ENCODE peak calls at places on chromosome X, in six cellular contexts. J is kidney, W is endothelial cell of umbilical vein, B is tibial nerve, C is AG04450, F is brain microvascular endothelial cell. T is an unnamed sample.

GRCh38 chrX:10795721-10796120 is 175.3 kb upstream of the MID1 start:
- DNase-seq in J (no peak), W (no peak), B (no peak), C (no peak), F (no peak), T (peak)

GRCh38 chrX:1600406-1601050 is 9.1 kb downstream of the AKAP17A start:
- DNase-seq in J (peak), W (no peak), B (peak), C (no peak), F (no peak), T (no peak)

GRCh38 chrX:104707572-104707971 is 141.6 kb downstream of the IL1RAPL2 start:
- DNase-seq in J (no peak), W (no peak), B (no peak), C (no peak), F (no peak), T (no peak)

GRCh38 chrX:10612215-10612614 is 8.2 kb downstream of the MID1 start:
- DNase-seq in J (no peak), W (peak), B (no peak), C (no peak), F (no peak), T (peak)

GRCh38 chrX:119646515-119646914 is 40.3 kb upstream of the NKRF start:
- DNase-seq in J (no peak), W (no peak), B (no peak), C (no peak), F (no peak), T (no peak)

GRCh38 chrX:47752685-47753084 is 84.0 kb upstream of the ZNF81 start:
- DNase-seq in J (no peak), W (no peak), B (no peak), C (no peak), F (no peak), T (no peak)

GRCh38 chrX:118552501-118552900 is 56.9 kb downstream of the DOCK11 start:
- DNase-seq in J (no peak), W (no peak), B (no peak), C (no peak), F (peak), T (peak)

GRCh38 chrX:53128097-53128749 is 34.3 kb downstream of the KANTR start:
- DNase-seq in J (no peak), W (no peak), B (no peak), C (no peak), F (no peak), T (peak)

GRCh38 chrX:3771756-3772155 is 58.3 kb upstream of the PRKX start:
- DNase-seq in J (no peak), W (no peak), B (no peak), C (no peak), F (no peak), T (no peak)

GRCh38 chrX:72255445-72255844 is 16.6 kb upstream of the ERCC6L start:
- DNase-seq in J (no peak), W (no peak), B (no peak), C (no peak), F (no peak), T (no peak)

DNA sequence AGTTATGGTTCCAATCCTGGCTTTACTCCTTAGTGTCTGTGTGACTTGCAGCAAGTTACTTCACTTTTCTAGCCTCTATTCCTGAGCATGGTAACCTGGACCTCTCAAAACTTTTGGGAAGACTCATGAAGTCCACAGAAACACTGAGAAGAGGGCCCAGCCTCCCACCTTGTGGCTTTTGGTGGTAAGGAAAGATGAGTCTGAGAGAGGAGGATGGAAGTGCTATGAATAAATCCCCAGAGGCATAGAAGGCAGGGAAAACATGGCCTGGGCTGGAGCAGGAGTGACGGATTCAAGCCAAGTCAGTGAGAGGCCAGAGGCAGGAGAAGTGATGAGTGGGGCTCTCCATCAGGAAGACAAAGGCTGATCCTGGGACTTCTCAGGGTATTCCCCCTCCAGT is 10.9 kb upstream of the MAGEA4 start:
- DNase-seq in J (no peak), W (no peak), B (no peak), C (no peak), F (no peak), T (peak)
- TF ChIP-seq CTCF in J (no peak), W (no peak), B (no peak), C (no peak), F (no peak), T (peak)

DNA sequence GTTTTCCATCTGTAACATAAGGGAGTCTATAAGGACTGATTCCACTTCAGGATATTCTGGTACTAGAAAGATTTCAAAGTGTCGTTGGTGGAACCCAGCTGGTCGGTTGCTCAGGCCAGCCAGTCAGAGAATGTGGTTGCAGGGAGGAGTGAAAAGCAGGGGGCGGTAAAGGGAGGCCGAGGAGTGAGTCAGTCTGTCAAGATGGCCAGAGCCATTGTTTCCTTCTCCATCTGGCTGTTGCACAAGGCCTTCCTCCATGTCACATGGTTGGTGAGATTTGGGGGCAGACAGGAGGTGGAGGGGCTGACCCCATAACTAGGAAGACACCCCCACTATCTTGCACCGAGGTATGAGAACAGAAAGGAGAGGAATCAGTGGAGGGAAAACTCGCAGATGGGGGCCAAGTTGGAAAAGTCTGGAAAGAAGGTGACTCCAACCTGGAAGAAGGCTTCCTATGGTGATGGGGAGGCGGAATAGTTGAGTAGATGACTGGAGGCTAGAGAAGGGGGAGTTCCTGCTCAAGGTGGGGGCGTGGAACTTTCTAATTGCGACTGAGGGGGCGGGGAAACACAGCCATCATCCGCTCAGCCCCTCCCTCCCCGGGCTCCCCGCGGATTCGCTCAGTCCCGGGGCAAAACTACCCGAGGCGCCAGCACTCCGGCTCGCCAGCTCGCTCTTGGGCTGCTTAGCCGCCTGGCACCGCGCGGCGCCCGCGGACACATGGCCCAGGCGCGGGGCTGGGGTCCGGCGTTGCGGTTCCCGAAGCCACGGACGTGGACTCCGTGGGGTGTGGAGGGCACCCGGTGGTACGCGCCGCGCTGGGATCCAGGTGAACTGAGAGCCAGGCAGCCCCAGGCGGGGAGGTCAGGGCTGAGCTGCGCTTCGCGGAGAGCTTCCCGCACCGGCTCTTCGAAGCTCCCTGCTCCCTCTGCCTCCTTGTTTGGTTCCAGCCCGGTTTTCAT is 38.5 kb downstream of the STARD8 start:
- DNase-seq in J (peak), W (peak), B (no peak), C (peak), F (peak), T (peak)
- H3K4me3 ChIP-seq in J (peak), W (no peak), B (peak), C (peak), F (peak), T (peak)

DNA sequence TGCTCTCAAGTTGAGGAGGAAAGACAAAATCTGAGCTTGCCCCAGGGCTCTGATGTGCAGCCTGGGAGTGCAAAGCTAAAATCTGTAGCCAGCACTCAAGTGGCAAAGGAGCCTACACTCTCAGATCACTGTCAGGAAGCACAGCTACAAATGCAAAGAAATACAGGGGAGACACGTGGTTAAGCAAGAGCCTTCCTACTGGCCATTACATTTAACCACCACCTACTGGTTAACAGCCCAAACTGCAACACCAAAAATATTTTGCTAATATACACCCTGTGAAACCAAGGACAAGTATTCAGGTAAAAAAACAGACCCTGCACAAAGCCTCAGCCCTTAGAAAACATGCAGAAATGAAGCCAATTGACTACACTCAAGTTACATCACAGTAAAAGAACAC is 170.4 kb upstream of the FGF16 start:
- DNase-seq in J (no peak), W (no peak), B (no peak), C (no peak), F (no peak), T (no peak)
- TF ChIP-seq CTCF in J (no peak), W (no peak), B (no peak), C (no peak), F (no peak), T (no peak)

DNA sequence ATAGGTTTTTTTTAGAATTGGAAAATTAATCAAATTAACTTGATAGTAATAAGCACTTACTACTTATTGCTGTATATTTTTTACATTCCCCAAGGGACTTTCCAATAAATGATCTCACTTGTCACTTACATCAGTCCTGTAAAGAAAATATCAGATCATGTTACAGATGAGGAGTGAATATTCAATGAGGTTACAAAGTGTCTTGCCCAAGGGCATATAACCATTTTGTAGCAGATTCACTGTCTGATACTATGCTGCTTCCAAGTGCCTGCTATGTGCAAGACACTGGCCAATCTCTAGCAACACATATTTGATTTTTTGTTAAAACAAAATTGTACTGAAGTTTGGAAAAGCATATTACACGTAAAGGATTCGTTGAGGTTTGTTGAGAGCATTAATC is 1287.7 kb downstream of the FAM133A start:
- DNase-seq in J (no peak), W (no peak), B (no peak), C (no peak), F (no peak), T (no peak)
- H3K4me3 ChIP-seq in J (no peak), W (no peak), B (no peak), C (no peak), F (no peak), T (no peak)

GRCh38 chrX:56784666-56785065 is 55.6 kb downstream of the NBDY start:
- DNase-seq in J (peak), W (no peak), B (no peak), C (no peak), F (no peak), T (no peak)

GRCh38 chrX:56782362-56782761 is 53.3 kb downstream of the NBDY start:
- DNase-seq in J (no peak), W (no peak), B (no peak), C (no peak), F (no peak), T (no peak)

GRCh38 chrX:56782791-56783449 is 53.9 kb downstream of the NBDY start:
- DNase-seq in J (peak), W (no peak), B (no peak), C (no peak), F (no peak), T (no peak)

GRCh38 chrX:56783996-56784620 is 55.1 kb downstream of the NBDY start:
- DNase-seq in J (peak), W (no peak), B (no peak), C (no peak), F (no peak), T (no peak)

GRCh38 chrX:56783450-56783831 is 54.4 kb downstream of the NBDY start:
- DNase-seq in J (peak), W (no peak), B (no peak), C (no peak), F (no peak), T (no peak)
- TF ChIP-seq CTCF in J (no peak), W (no peak), B (peak), C (no peak), F (no peak), T (no peak)

GRCh38 chrX:40374486-40374885 is 206.3 kb upstream of the ATP6AP2 start:
- DNase-seq in J (no peak), W (no peak), B (no peak), C (no peak), F (no peak), T (no peak)

GRCh38 chrX:40371376-40371775 is 209.4 kb upstream of the ATP6AP2 start:
- DNase-seq in J (no peak), W (no peak), B (no peak), C (no peak), F (no peak), T (no peak)

GRCh38 chrX:40373025-40373424 is 207.7 kb upstream of the ATP6AP2 start:
- DNase-seq in J (no peak), W (no peak), B (no peak), C (no peak), F (no peak), T (no peak)

GRCh38 chrX:40377684-40378083 is 203.1 kb upstream of the ATP6AP2 start:
- DNase-seq in J (no peak), W (no peak), B (no peak), C (no peak), F (no peak), T (no peak)

GRCh38 chrX:40373641-40374040 is 207.1 kb upstream of the ATP6AP2 start:
- DNase-seq in J (no peak), W (no peak), B (no peak), C (no peak), F (no peak), T (no peak)
- H3K4me3 ChIP-seq in J (no peak), W (no peak), B (no peak), C (no peak), F (no peak), T (no peak)

DNA sequence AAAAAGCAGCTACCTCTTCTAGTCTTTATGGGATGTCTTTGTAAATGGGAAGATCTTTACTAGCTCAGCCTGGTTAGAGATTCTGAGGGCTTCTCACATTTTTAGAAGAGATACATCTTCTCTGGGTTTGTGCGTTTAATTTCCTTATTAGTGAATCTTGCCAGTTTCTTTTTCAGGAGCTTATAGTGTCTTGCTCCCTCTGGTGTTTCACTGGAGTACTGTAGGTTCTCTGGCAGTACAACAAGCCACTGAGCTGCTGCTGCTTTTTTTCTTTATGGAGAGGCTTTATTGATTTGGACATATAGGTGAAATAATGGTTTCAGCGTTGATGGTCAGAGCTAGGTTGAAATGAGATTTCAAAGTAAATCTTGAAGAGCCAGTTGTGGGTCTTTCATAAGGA is 82.9 kb downstream of the LAS1L start:
- DNase-seq in J (no peak), W (peak), B (no peak), C (no peak), F (peak), T (peak)
- TF ChIP-seq CTCF in J (peak), W (no peak), B (no peak), C (peak), F (peak), T (peak)

GRCh38 chrX:129640737-129641136 is 14.0 kb downstream of the APLN start:
- DNase-seq in J (no peak), W (no peak), B (no peak), C (no peak), F (no peak), T (no peak)
- H3K4me3 ChIP-seq in J (no peak), W (no peak), B (no peak), C (no peak), F (no peak), T (no peak)